ENCODE peak calls at places on chromosomes 16 and 17, in five cellular contexts. N, A, U, V and Y are unnamed samples.

GRCh38 chr17:1109606-1110523 is 69.9 kb downstream of the ABR start:
- DNase-seq in A (no peak), U (peak), V (peak), N (no peak), Y (peak)

GRCh38 chr17:14688134-14688533 is 387.3 kb downstream of the HS3ST3B1 start:
- DNase-seq in V (no peak), A (no peak), N (peak), U (no peak), Y (peak)

GRCh38 chr17:49764559-49765180 is 739 bp upstream of the FAM117A start:
- DNase-seq in A (no peak), V (no peak), U (no peak), N (no peak), Y (no peak)

GRCh38 chr17:38873646-38874380 is 4.0 kb downstream of the LASP1 start:
- DNase-seq in U (peak), V (no peak), N (no peak), A (no peak), Y (no peak)

GRCh38 chr16:53546988-53547391 is 44.0 kb upstream of the AKTIP start:
- DNase-seq in V (peak), A (no peak), N (peak), U (no peak), Y (peak)

GRCh38 chr17:1055751-1056645 is 59.1 kb downstream of the TIMM22 start:
- DNase-seq in N (peak), V (peak), A (peak), U (peak), Y (peak)

GRCh38 chr17:81822996-81823799 is 9.9 kb downstream of the MCRIP1 start:
- DNase-seq in V (no peak), N (no peak), U (no peak), A (no peak), Y (no peak)

GRCh38 chr17:9899280-9900018 is 5.6 kb downstream of the RCVRN start:
- DNase-seq in N (no peak), V (no peak), U (no peak), A (no peak), Y (no peak)

GRCh38 chr17:75113798-75114551 is 4.2 kb downstream of the ARMC7 start:
- DNase-seq in U (peak), N (peak), V (peak), A (peak), Y (peak)

GRCh38 chr17:75515229-75515522 is 161 bp downstream of the CASKIN2 start:
- DNase-seq in N (no peak), U (no peak), A (no peak), V (no peak), Y (no peak)